ENCODE peak calls at places on chromosome X, in five cellular contexts. L is GM23338, A is stromal cell of bone marrow, C is RPMI8226, H is astrocyte. D is an unnamed sample.

GRCh38 chrX:100413231-100413630 is 3.2 kb upstream of the PCDH19 start:
- DNase-seq in L (peak), A (peak), C (peak), H (peak), D (peak)

GRCh38 chrX:111086521-111087127 is 9.4 kb upstream of the PAK3 start:
- DNase-seq in L (peak), A (no peak), C (no peak), H (no peak), D (no peak)

GRCh38 chrX:154596290-154596929 is 11.5 kb downstream of the CTAG1A start:
- DNase-seq in L (peak), A (no peak), C (no peak), H (peak), D (no peak)

GRCh38 chrX:21581479-21581878 is 76.7 kb downstream of the KLHL34 start:
- DNase-seq in L (no peak), A (no peak), C (no peak), H (no peak), D (no peak)

GRCh38 chrX:129636175-129636681 is 18.5 kb downstream of the APLN start:
- DNase-seq in L (no peak), A (no peak), C (no peak), H (no peak), D (peak)

GRCh38 chrX:108399427-108400165 is 38.6 kb downstream of the COL4A6 start:
- DNase-seq in L (no peak), A (peak), C (no peak), H (peak), D (no peak)

GRCh38 chrX:100829730-100830129 is 9.5 kb downstream of the CSTF2 start:
- DNase-seq in L (no peak), A (no peak), C (no peak), H (peak), D (no peak)

GRCh38 chrX:6693051-6693450 is 158.1 kb upstream of the VCX3A start:
- DNase-seq in L (peak), A (no peak), C (no peak), H (no peak), D (no peak)

GRCh38 chrX:108537005-108537404 is 97.4 kb downstream of the COL4A5 start:
- DNase-seq in L (peak), A (peak), C (peak), H (peak), D (no peak)

GRCh38 chrX:71989768-71990167 is 79.1 kb downstream of the NHSL2 start:
- DNase-seq in L (no peak), A (peak), C (no peak), H (peak), D (no peak)

GRCh38 chrX:586351-586750 is 44.2 kb upstream of the SHOX start:
- DNase-seq in L (no peak), A (no peak), C (no peak), H (no peak), D (no peak)

GRCh38 chrX:25020391-25021131 is 4.8 kb upstream of the ARX start:
- DNase-seq in L (peak), A (no peak), C (peak), H (no peak), D (no peak)

GRCh38 chrX:2150722-2151121 is 350.1 kb downstream of the DHRSX start:
- DNase-seq in L (no peak), A (no peak), C (no peak), H (no peak), D (no peak)

GRCh38 chrX:12970691-12971202 is 4.2 kb upstream of the TMSB4X start:
- DNase-seq in L (peak), A (peak), C (no peak), H (peak), D (no peak)

GRCh38 chrX:153474718-153475117 is 4.3 kb upstream of the HAUS7 start:
- DNase-seq in L (peak), A (no peak), C (peak), H (peak), D (peak)

GRCh38 chrX:133813991-133814390 is 171.4 kb downstream of the GPC3 start:
- DNase-seq in L (no peak), A (no peak), C (no peak), H (no peak), D (no peak)

GRCh38 chrX:123138473-123138872 is 45.6 kb upstream of the GRIA3 start:
- DNase-seq in L (no peak), A (peak), C (no peak), H (peak), D (no peak)

D was measured in transverse colon.